ENCODE peak calls at places on chromosomes 1 and 21, in nine cellular contexts. I is breast epithelium, V is Peyer's patch, M is HCT116, F is sigmoid colon, U is uterus, K is A549, P is suprapubic skin, H is HepG2. D is an unnamed sample.
A peak's percentile ranks its signal among the peaks of the same experiment; 100 is the strongest.

GRCh38 chr1:206082831-206083695 is 30.1 kb downstream of the RHEX start:
- DNase-seq in I (no peak), V (no peak), M (no peak), F (no peak), U (no peak), K (no peak), P (no peak), H (no peak), D (no peak)

GRCh38 chr1:15107052-15107687 is 46.4 kb upstream of the TMEM51 start:
- DNase-seq in I (no peak), V (no peak), M (no peak), F (no peak), U (no peak), K (no peak), P (no peak), H (no peak), D (no peak)

GRCh38 chr1:192153276-192153675 is 5.0 kb upstream of the RGS18 start:
- DNase-seq in I (no peak), V (no peak), M (no peak), F (no peak), U (no peak), K (no peak), P (no peak), H (no peak), D (no peak)

GRCh38 chr1:176989754-176990153 is 174.8 kb downstream of the ASTN1 start:
- DNase-seq in I (no peak), V (no peak), M (no peak), F (no peak), U (no peak), K (no peak), P (no peak), H (no peak), D (peak; percentile 19)

GRCh38 chr1:18923721-18924610 is 21.6 kb upstream of the ALDH4A1 start:
- DNase-seq in I (no peak), V (no peak), M (no peak), F (no peak), U (no peak), K (no peak), P (no peak), H (no peak), D (no peak)

GRCh38 chr1:59926381-59927243 is at the start of gene CYP2J2:
- DNase-seq in I (peak; percentile 55), V (peak; percentile 17), M (peak; percentile 10), F (no peak), U (no peak), K (peak; percentile 3), P (peak; percentile 79), H (no peak), D (no peak)

GRCh38 chr21:16193758-16194606 is 464.2 kb downstream of the USP25 start:
- DNase-seq in I (peak; percentile 24), V (no peak), M (no peak), F (peak; percentile 80), U (peak; percentile 77), K (peak; percentile 4), P (peak; percentile 82), H (no peak), D (peak; percentile 71)

GRCh38 chr1:15760520-15761211 is 2.1 kb downstream of the FBLIM1 start:
- DNase-seq in I (no peak), V (no peak), M (no peak), F (peak; percentile 82), U (peak; percentile 54), K (no peak), P (no peak), H (no peak), D (peak; percentile 84)

GRCh38 chr1:61851849-61852692 is 109.8 kb downstream of the PATJ start:
- DNase-seq in I (no peak), V (no peak), M (peak; percentile 56), F (no peak), U (no peak), K (peak; percentile 6), P (no peak), H (peak; percentile 47), D (no peak)

GRCh38 chr1:225809842-225810578 is at the start of gene EPHX1:
- DNase-seq in I (peak; percentile 83), V (peak; percentile 69), M (peak; percentile 71), F (peak; percentile 95), U (peak; percentile 89), K (peak; percentile 97), P (peak; percentile 93), H (peak; percentile 76), D (peak; percentile 90)
- TF ChIP-seq POLR2A in I (no peak), V (peak; percentile 93), M (peak; percentile 94), F (peak; percentile 51), U (peak; percentile 93), K (peak; percentile 97), P (peak; percentile 81), H (peak; percentile 91), D (peak; percentile 66)

DNA sequence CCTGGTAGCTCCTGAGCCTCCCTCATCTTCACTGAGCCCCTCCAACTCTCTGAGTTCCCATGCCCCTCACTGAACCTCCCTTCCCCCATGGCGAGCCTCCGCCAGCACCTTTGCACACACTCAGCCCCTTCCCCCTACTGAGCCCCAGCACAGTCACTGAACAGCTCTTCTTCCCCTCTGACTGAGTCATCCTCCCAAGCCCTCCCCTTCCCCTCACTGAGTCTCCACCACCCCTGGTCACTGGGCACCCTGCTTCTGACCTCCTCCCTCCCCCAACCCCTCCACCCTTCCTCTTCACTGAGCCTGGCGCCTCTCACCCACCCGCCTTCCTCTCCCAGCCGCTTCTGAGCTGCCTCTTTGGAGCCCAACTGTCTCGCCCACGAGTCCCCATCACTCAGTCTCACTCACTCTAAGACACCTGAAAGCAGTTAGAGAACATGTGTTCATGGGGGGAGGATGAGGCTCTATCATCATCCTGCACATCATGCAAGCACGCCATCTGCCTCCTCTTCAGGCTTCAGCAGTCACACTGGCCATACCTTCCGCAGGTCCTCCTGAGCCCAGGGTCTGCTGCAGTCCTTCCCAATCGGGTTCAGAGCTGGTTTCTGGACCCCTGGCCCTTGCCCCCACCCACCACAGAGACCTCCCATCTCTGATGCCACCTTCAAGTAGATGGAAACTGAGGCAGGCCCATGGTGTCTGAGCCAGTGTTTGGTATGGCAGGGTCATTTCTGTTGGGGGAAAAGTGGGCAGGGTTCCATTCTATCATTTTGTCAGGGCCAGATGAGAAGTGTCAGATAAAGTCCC is 2.0 kb upstream of the TRNP1 start:
- DNase-seq in I (no peak), V (no peak), M (no peak), F (no peak), U (no peak), K (peak; percentile 80), P (no peak), H (peak; percentile 93), D (no peak)
- TF ChIP-seq CTCF in I (no peak), V (no peak), M (no peak), F (no peak), U (no peak), K (no peak), P (no peak), H (peak; percentile 55), D (no peak)

GRCh38 chr1:219074084-219074728 is 99.5 kb upstream of the LYPLAL1 start:
- DNase-seq in I (no peak), V (no peak), M (no peak), F (no peak), U (no peak), K (no peak), P (no peak), H (no peak), D (no peak)
- H3K4me3 ChIP-seq in I (no peak overlapping the region), V (no peak overlapping the region), M (no peak overlapping the region), F (no peak overlapping the region), U (no peak overlapping the region), K (no peak overlapping the region), P (no peak overlapping the region), H (no peak overlapping the region), D (no peak overlapping the region)

DNA sequence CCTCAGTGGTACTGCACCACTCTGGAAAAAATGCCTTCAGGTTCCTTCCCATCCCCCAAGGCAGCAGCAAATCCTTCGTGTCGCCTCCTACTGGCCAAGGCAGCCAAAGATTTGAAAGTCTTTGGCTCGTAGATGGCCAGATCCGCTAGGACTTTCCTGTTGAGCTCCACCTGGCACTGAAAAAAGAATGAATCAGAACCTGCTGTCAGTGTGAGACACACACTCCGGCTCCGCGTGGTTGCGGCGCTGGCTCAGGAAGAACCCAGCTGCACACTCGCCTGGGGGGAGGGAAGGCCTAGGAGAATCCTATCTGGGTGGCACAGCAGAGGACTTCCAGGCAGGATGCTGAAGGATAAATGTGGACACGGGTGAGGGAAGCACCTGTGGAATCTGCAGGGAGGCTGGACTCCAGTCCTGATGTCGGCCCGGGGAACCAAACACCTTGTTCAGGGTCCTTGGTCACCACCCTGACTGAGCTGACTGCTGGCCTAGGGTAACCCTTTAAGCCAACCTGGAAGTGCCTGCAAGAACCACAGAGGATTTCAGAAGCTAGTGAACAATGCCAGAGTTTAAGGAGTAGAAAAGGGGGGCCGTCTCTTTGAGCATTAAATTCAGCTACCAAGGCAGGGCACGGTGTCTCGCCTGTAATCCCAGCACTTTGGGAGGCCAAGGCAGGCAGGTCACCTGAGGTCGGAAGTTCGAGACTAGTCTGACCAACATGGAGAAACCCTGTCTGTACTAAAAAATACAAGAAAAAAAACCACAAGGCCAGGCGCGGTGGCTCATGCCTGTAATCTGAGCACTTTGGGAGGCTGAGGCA is 3.2 kb upstream of the CCNL2 start:
- DNase-seq in I (no peak), V (no peak), M (peak; percentile 52), F (no peak), U (no peak), K (peak; percentile 51), P (no peak), H (peak; percentile 52), D (no peak)
- TF ChIP-seq POLR2A in I (no peak), V (no peak), M (no peak), F (no peak), U (no peak), K (no peak), P (no peak), H (no peak), D (no peak)

GRCh38 chr1:245923215-245923614 is 583.9 kb downstream of the SMYD3 start:
- DNase-seq in I (no peak), V (no peak), M (no peak), F (no peak), U (no peak), K (no peak), P (no peak), H (peak; percentile 2), D (no peak)
- TF ChIP-seq CTCF in I (no peak), V (no peak), M (no peak), F (no peak), U (no peak), K (no peak), P (no peak), H (peak; percentile 31), D (no peak)

D was measured in ovary.